ENCODE peak calls at places on chromosomes 4 and X, in five cellular contexts. A is Kasumi-1; I is heart right ventricle; J is RWPE1; H is activated effector memory CD4-positive, alpha-beta T cell treated with anti-CD3 and anti-CD28 coated beads, Interleukin-2, amount 50 U/mL, for 16 hours. Q is an unnamed sample.

GRCh38 chr4:145034727-145035211 is 63.2 kb downstream of the ANAPC10 start:
- DNase-seq in A (no peak), I (no peak), J (peak), H (no peak), Q (no peak)

GRCh38 chrX:66012094-66012534 is 27.8 kb downstream of the VSIG4 start:
- DNase-seq in A (peak), I (no peak), J (no peak), H (no peak), Q (no peak)

GRCh38 chr4:173317003-173317402 is 17.2 kb downstream of the HMGB2 start:
- DNase-seq in A (peak), I (no peak), J (no peak), H (no peak), Q (peak)

GRCh38 chr4:1720163-1720983 is 750 bp downstream of the TMEM129 start:
- DNase-seq in A (peak), I (no peak), J (no peak), H (peak), Q (peak)

GRCh38 chrX:633655-634305 is 3.2 kb downstream of the SHOX start:
- DNase-seq in A (no peak), I (no peak), J (no peak), H (no peak), Q (no peak)

GRCh38 chr4:31983677-31984076 is 1263.5 kb downstream of the PCDH7 start:
- DNase-seq in A (no peak), I (no peak), J (no peak), H (no peak), Q (no peak)

GRCh38 chr4:85477538-85477937 is 2.6 kb downstream of the ARHGAP24 start:
- DNase-seq in A (no peak), I (no peak), J (no peak), H (no peak), Q (peak)

GRCh38 chr4:147408189-147408588 is 72.7 kb upstream of the EDNRA start:
- DNase-seq in A (no peak), I (no peak), J (no peak), H (no peak), Q (no peak)

GRCh38 chr4:150387983-150388382 is 194.0 kb upstream of the MAB21L2 start:
- DNase-seq in A (peak), I (no peak), J (no peak), H (no peak), Q (no peak)

GRCh38 chr4:1219553-1219950 is 29.4 kb downstream of the CTBP1 start:
- DNase-seq in A (no peak), I (no peak), J (no peak), H (no peak), Q (no peak)

GRCh38 chrX:109638158-109638557 is 13.2 kb upstream of the KCNE5 start:
- DNase-seq in A (no peak), I (no peak), J (no peak), H (no peak), Q (no peak)

GRCh38 chrX:24025741-24026402 is 1.1 kb downstream of the KLHL15 start:
- DNase-seq in A (no peak), I (peak), J (peak), H (no peak), Q (no peak)

GRCh38 chr4:147578057-147578476 is 39.1 kb upstream of the TMEM184C start:
- DNase-seq in A (no peak), I (no peak), J (peak), H (no peak), Q (no peak)

GRCh38 chr4:58602701-58603359 is 1492.6 kb upstream of the IGFBP7 start:
- DNase-seq in A (no peak), I (no peak), J (no peak), H (no peak), Q (no peak)

GRCh38 chr4:102299708-102300107 is 45.6 kb downstream of the SLC39A8 start:
- DNase-seq in A (peak), I (peak), J (peak), H (peak), Q (peak)

GRCh38 chr4:6960628-6961027 is 51.0 kb downstream of the TBC1D14 start:
- DNase-seq in A (no peak), I (no peak), J (no peak), H (no peak), Q (no peak)

GRCh38 chrX:136794080-136794479 is 13.3 kb upstream of the ARHGEF6 start:
- DNase-seq in A (no peak), I (no peak), J (no peak), H (no peak), Q (no peak)

GRCh38 chr4:97778174-97778573 is 365.1 kb downstream of the STPG2 start:
- DNase-seq in A (no peak), I (no peak), J (no peak), H (no peak), Q (no peak)

GRCh38 chrX:148573119-148573518 is 72.7 kb downstream of the AFF2 start:
- DNase-seq in A (peak), I (no peak), J (no peak), H (no peak), Q (peak)

GRCh38 chrX:12741416-12741815 is 49.8 kb upstream of the PRPS2 start:
- DNase-seq in A (no peak), I (no peak), J (peak), H (no peak), Q (no peak)

GRCh38 chr4:2066571-2067445 is 7.7 kb downstream of the NAT8L start:
- DNase-seq in A (no peak), I (no peak), J (no peak), H (peak), Q (no peak)

GRCh38 chr4:90127223-90127705 is at the start of gene CCSER1:
- DNase-seq in A (peak), I (peak), J (no peak), H (peak), Q (no peak)

GRCh38 chrX:14398725-14399124 is 130.6 kb upstream of the GLRA2 start:
- DNase-seq in A (no peak), I (no peak), J (peak), H (no peak), Q (no peak)

GRCh38 chr4:54359919-54360650 is 131.0 kb downstream of the PDGFRA start:
- DNase-seq in A (no peak), I (no peak), J (no peak), H (no peak), Q (no peak)